ENCODE peak calls at places on chromosomes 16 and 17, in eight cellular contexts. One of them, this sample, is unnamed.

GRCh38 chr17:47315451-47316266 is 8.1 kb upstream of the EFCAB13 start:
- DNase-seq in progenitor cell of endocrine pancreas: no peak
- DNase-seq in stimulated activated naive CD4-positive, alpha-beta T cell: peak
- DNase-seq in omental fat pad: no peak
- DNase-seq in fibroblast of the conjunctiva: peak
- DNase-seq in glutamatergic neuron: peak
- DNase-seq in AG09309: no peak
- DNase-seq in CD4-positive, alpha-beta memory T cell: no peak
- DNase-seq in this sample: peak

GRCh38 chr16:3358884-3359283 is 3.2 kb downstream of the OR2C1 start:
- DNase-seq in progenitor cell of endocrine pancreas: no peak
- DNase-seq in stimulated activated naive CD4-positive, alpha-beta T cell: no peak
- DNase-seq in omental fat pad: no peak
- DNase-seq in fibroblast of the conjunctiva: no peak
- DNase-seq in glutamatergic neuron: no peak
- DNase-seq in AG09309: no peak
- DNase-seq in CD4-positive, alpha-beta memory T cell: no peak
- DNase-seq in this sample: no peak

GRCh38 chr16:29734826-29735225 is 11.0 kb downstream of the C16orf54 start:
- DNase-seq in progenitor cell of endocrine pancreas: no peak
- DNase-seq in stimulated activated naive CD4-positive, alpha-beta T cell: no peak
- DNase-seq in omental fat pad: no peak
- DNase-seq in fibroblast of the conjunctiva: no peak
- DNase-seq in glutamatergic neuron: no peak
- DNase-seq in AG09309: no peak
- DNase-seq in CD4-positive, alpha-beta memory T cell: no peak
- DNase-seq in this sample: no peak

GRCh38 chr16:47309581-47310312 is 151.1 kb downstream of the ITFG1 start:
- DNase-seq in progenitor cell of endocrine pancreas: no peak
- DNase-seq in stimulated activated naive CD4-positive, alpha-beta T cell: no peak
- DNase-seq in omental fat pad: no peak
- DNase-seq in fibroblast of the conjunctiva: no peak
- DNase-seq in glutamatergic neuron: no peak
- DNase-seq in AG09309: no peak
- DNase-seq in CD4-positive, alpha-beta memory T cell: no peak
- DNase-seq in this sample: peak

GRCh38 chr16:47965439-47965838 is 190.4 kb downstream of the ABCC12 start:
- DNase-seq in progenitor cell of endocrine pancreas: no peak
- DNase-seq in stimulated activated naive CD4-positive, alpha-beta T cell: no peak
- DNase-seq in omental fat pad: no peak
- DNase-seq in fibroblast of the conjunctiva: no peak
- DNase-seq in glutamatergic neuron: no peak
- DNase-seq in AG09309: no peak
- DNase-seq in CD4-positive, alpha-beta memory T cell: no peak
- DNase-seq in this sample: no peak

GRCh38 chr17:50129303-50129945 is 536 bp downstream of the SAMD14 start:
- DNase-seq in progenitor cell of endocrine pancreas: no peak
- DNase-seq in stimulated activated naive CD4-positive, alpha-beta T cell: peak
- DNase-seq in omental fat pad: no peak
- DNase-seq in fibroblast of the conjunctiva: no peak
- DNase-seq in glutamatergic neuron: peak
- DNase-seq in AG09309: no peak
- DNase-seq in CD4-positive, alpha-beta memory T cell: peak
- DNase-seq in this sample: peak

GRCh38 chr16:79042886-79043285 is 557.7 kb downstream of the MAF start:
- DNase-seq in progenitor cell of endocrine pancreas: no peak
- DNase-seq in stimulated activated naive CD4-positive, alpha-beta T cell: peak
- DNase-seq in omental fat pad: no peak
- DNase-seq in fibroblast of the conjunctiva: no peak
- DNase-seq in glutamatergic neuron: no peak
- DNase-seq in AG09309: no peak
- DNase-seq in CD4-positive, alpha-beta memory T cell: peak
- DNase-seq in this sample: no peak

GRCh38 chr16:89775223-89775622 is 41.2 kb downstream of the FANCA start:
- DNase-seq in progenitor cell of endocrine pancreas: no peak
- DNase-seq in stimulated activated naive CD4-positive, alpha-beta T cell: no peak
- DNase-seq in omental fat pad: no peak
- DNase-seq in fibroblast of the conjunctiva: no peak
- DNase-seq in glutamatergic neuron: no peak
- DNase-seq in AG09309: no peak
- DNase-seq in CD4-positive, alpha-beta memory T cell: no peak
- DNase-seq in this sample: no peak

GRCh38 chr16:57894390-57895080 is 76.4 kb downstream of the CNGB1 start:
- DNase-seq in progenitor cell of endocrine pancreas: no peak
- DNase-seq in stimulated activated naive CD4-positive, alpha-beta T cell: no peak
- DNase-seq in omental fat pad: no peak
- DNase-seq in fibroblast of the conjunctiva: no peak
- DNase-seq in glutamatergic neuron: no peak
- DNase-seq in AG09309: no peak
- DNase-seq in CD4-positive, alpha-beta memory T cell: no peak
- DNase-seq in this sample: no peak

GRCh38 chr16:77227745-77228144 is 28.5 kb downstream of the SYCE1L start:
- DNase-seq in progenitor cell of endocrine pancreas: no peak
- DNase-seq in stimulated activated naive CD4-positive, alpha-beta T cell: no peak
- DNase-seq in omental fat pad: no peak
- DNase-seq in fibroblast of the conjunctiva: no peak
- DNase-seq in glutamatergic neuron: no peak
- DNase-seq in AG09309: no peak
- DNase-seq in CD4-positive, alpha-beta memory T cell: no peak
- DNase-seq in this sample: no peak

GRCh38 chr16:55488306-55488705 is 9.3 kb downstream of the MMP2 start:
- DNase-seq in progenitor cell of endocrine pancreas: no peak
- DNase-seq in stimulated activated naive CD4-positive, alpha-beta T cell: no peak
- DNase-seq in omental fat pad: no peak
- DNase-seq in fibroblast of the conjunctiva: no peak
- DNase-seq in glutamatergic neuron: no peak
- DNase-seq in AG09309: no peak
- DNase-seq in CD4-positive, alpha-beta memory T cell: no peak
- DNase-seq in this sample: peak

GRCh38 chr16:87780385-87780989 is 14.7 kb upstream of the KLHDC4 start:
- DNase-seq in progenitor cell of endocrine pancreas: no peak
- DNase-seq in stimulated activated naive CD4-positive, alpha-beta T cell: peak
- DNase-seq in omental fat pad: no peak
- DNase-seq in fibroblast of the conjunctiva: no peak
- DNase-seq in glutamatergic neuron: no peak
- DNase-seq in AG09309: no peak
- DNase-seq in CD4-positive, alpha-beta memory T cell: peak
- DNase-seq in this sample: peak

GRCh38 chr16:79751785-79752184 is 151.2 kb upstream of the MAF start:
- DNase-seq in progenitor cell of endocrine pancreas: no peak
- DNase-seq in stimulated activated naive CD4-positive, alpha-beta T cell: no peak
- DNase-seq in omental fat pad: no peak
- DNase-seq in fibroblast of the conjunctiva: peak
- DNase-seq in glutamatergic neuron: no peak
- DNase-seq in AG09309: no peak
- DNase-seq in CD4-positive, alpha-beta memory T cell: no peak
- DNase-seq in this sample: no peak

GRCh38 chr16:30912794-30913412 is 10.5 kb upstream of the FBXL19 start:
- DNase-seq in progenitor cell of endocrine pancreas: no peak
- DNase-seq in stimulated activated naive CD4-positive, alpha-beta T cell: no peak
- DNase-seq in omental fat pad: no peak
- DNase-seq in fibroblast of the conjunctiva: no peak
- DNase-seq in glutamatergic neuron: no peak
- DNase-seq in AG09309: no peak
- DNase-seq in CD4-positive, alpha-beta memory T cell: no peak
- DNase-seq in this sample: no peak

GRCh38 chr17:38428150-38428642 is at the start of gene ARHGAP23:
- DNase-seq in progenitor cell of endocrine pancreas: no peak
- DNase-seq in stimulated activated naive CD4-positive, alpha-beta T cell: peak
- DNase-seq in omental fat pad: no peak
- DNase-seq in fibroblast of the conjunctiva: peak
- DNase-seq in glutamatergic neuron: peak
- DNase-seq in AG09309: no peak
- DNase-seq in CD4-positive, alpha-beta memory T cell: no peak
- DNase-seq in this sample: no peak

GRCh38 chr16:2180962-2181923 is 15.2 kb downstream of the CASKIN1 start:
- DNase-seq in progenitor cell of endocrine pancreas: no peak
- DNase-seq in stimulated activated naive CD4-positive, alpha-beta T cell: no peak
- DNase-seq in omental fat pad: no peak
- DNase-seq in fibroblast of the conjunctiva: no peak
- DNase-seq in glutamatergic neuron: no peak
- DNase-seq in AG09309: no peak
- DNase-seq in CD4-positive, alpha-beta memory T cell: no peak
- DNase-seq in this sample: no peak